ENCODE peak calls at places on chromosome 17, in five cellular contexts. J is tibial artery, S is fibroblast of the aortic adventitia, P is sigmoid colon, K is stomach. V is an unnamed sample.
A peak's percentile ranks its signal among the peaks of the same experiment; 100 is the strongest.

GRCh38 chr17:4157618-4158333 is 14.8 kb downstream of the CYB5D2 start:
- DNase-seq in J (no peak), S (no peak), P (no peak), K (no peak), V (no peak)

GRCh38 chr17:8375738-8376259 is 705 bp downstream of the KRABD2 start:
- DNase-seq in J (no peak), S (peak; percentile 21), P (no peak), K (no peak), V (no peak)

GRCh38 chr17:2828396-2829038 is 32.3 kb downstream of the RAP1GAP2 start:
- DNase-seq in J (peak; percentile 25), S (peak; percentile 36), P (peak; percentile 76), K (peak; percentile 81), V (peak; percentile 78)

GRCh38 chr17:67349420-67349819 is 17.0 kb downstream of the PSMD12 start:
- DNase-seq in J (no peak), S (no peak), P (no peak), K (no peak), V (no peak)

GRCh38 chr17:17518019-17518418 is 21.8 kb upstream of the RASD1 start:
- DNase-seq in J (no peak), S (no peak), P (no peak), K (no peak), V (no peak)

GRCh38 chr17:78828470-78829185 is 12.0 kb downstream of the USP36 start:
- DNase-seq in J (no peak), S (peak; percentile 32), P (peak; percentile 20), K (no peak), V (no peak)

GRCh38 chr17:78933959-78934568 is 8.9 kb upstream of the TIMP2 start:
- DNase-seq in J (peak; percentile 98), S (peak; percentile 99), P (peak; percentile 100), K (peak; percentile 96), V (peak; percentile 98)

GRCh38 chr17:2138768-2139167 is 83.9 kb downstream of the HIC1 start:
- DNase-seq in J (peak; percentile 30), S (peak; percentile 62), P (no peak), K (no peak), V (peak; percentile 20)

GRCh38 chr17:68061512-68062313 is 26.2 kb downstream of the KPNA2 start:
- DNase-seq in J (no peak), S (peak; percentile 36), P (no peak), K (no peak), V (no peak)

GRCh38 chr17:4833941-4834501 is 881 bp downstream of the MINK1 start:
- DNase-seq in J (peak; percentile 32), S (peak; percentile 44), P (peak; percentile 68), K (no peak), V (peak; percentile 42)

GRCh38 chr17:47712330-47713023 is 18.5 kb downstream of the TBKBP1 start:
- DNase-seq in J (no peak), S (no peak), P (peak; percentile 57), K (no peak), V (no peak)

GRCh38 chr17:73474370-73474988 is 162.7 kb upstream of the CDC42EP4 start:
- DNase-seq in J (peak; percentile 31), S (peak; percentile 63), P (peak; percentile 73), K (peak; percentile 79), V (peak; percentile 70)

GRCh38 chr17:18227635-18228034 is 2.2 kb downstream of the LLGL1 start:
- DNase-seq in J (no peak), S (no peak), P (no peak), K (no peak), V (no peak)

GRCh38 chr17:38464723-38465419 is 36.6 kb downstream of the ARHGAP23 start:
- DNase-seq in J (peak; percentile 90), S (peak; percentile 96), P (peak; percentile 97), K (peak; percentile 70), V (peak; percentile 42)

GRCh38 chr17:54544239-54544638 is 356.4 kb upstream of the TOM1L1 start:
- DNase-seq in J (no peak), S (no peak), P (no peak), K (no peak), V (no peak)

GRCh38 chr17:48624544-48625501 is 1.3 kb downstream of the HOXB9 start:
- DNase-seq in J (no peak), S (no peak), P (no peak), K (no peak), V (no peak)

GRCh38 chr17:37848690-37849616 is 75.3 kb upstream of the TBC1D3K start:
- DNase-seq in J (no peak), S (no peak), P (no peak), K (no peak), V (no peak)

GRCh38 chr17:7219434-7219811 is 213 bp downstream of the DLG4 start:
- DNase-seq in J (no peak), S (no peak), P (no peak), K (no peak), V (no peak)

GRCh38 chr17:82019905-82020873 is 2.5 kb downstream of the CENPX start:
- DNase-seq in J (no peak), S (peak; percentile 30), P (no peak), K (peak; percentile 63), V (peak; percentile 56)

GRCh38 chr17:29977836-29978235 is 36.4 kb downstream of the EFCAB5 start:
- DNase-seq in J (no peak), S (peak; percentile 63), P (no peak), K (no peak), V (no peak)

GRCh38 chr17:2054262-2054739 is 602 bp upstream of the HIC1 start:
- DNase-seq in J (peak; percentile 60), S (peak; percentile 55), P (peak; percentile 81), K (no peak), V (no peak)

GRCh38 chr17:57519199-57519598 is 225.9 kb downstream of the CCDC182 start:
- DNase-seq in J (no peak), S (peak; percentile 63), P (no peak), K (no peak), V (no peak)

GRCh38 chr17:78839173-78839761 is 1.3 kb downstream of the USP36 start:
- DNase-seq in J (no peak), S (no peak), P (no peak), K (no peak), V (no peak)

GRCh38 chr17:13626703-13627102 is 25.0 kb upstream of the HS3ST3A1 start:
- DNase-seq in J (no peak), S (peak; percentile 58), P (no peak), K (no peak), V (no peak)

GRCh38 chr17:79279320-79279719 is 204.7 kb downstream of the ENGASE start:
- DNase-seq in J (no peak), S (no peak), P (no peak), K (no peak), V (no peak)

GRCh38 chr17:2634361-2634960 is 41.0 kb downstream of the PAFAH1B1 start:
- DNase-seq in J (no peak), S (no peak), P (no peak), K (peak; percentile 38), V (no peak)

GRCh38 chr17:65103896-65104295 is 33.3 kb upstream of the RGS9 start:
- DNase-seq in J (no peak), S (no peak), P (peak; percentile 56), K (no peak), V (no peak)

GRCh38 chr17:69473801-69474170 is 59.3 kb downstream of the MAP2K6 start:
- DNase-seq in J (no peak), S (peak; percentile 11), P (no peak), K (no peak), V (no peak)

GRCh38 chr17:57372156-57372555 is 115.8 kb downstream of the MSI2 start:
- DNase-seq in J (no peak), S (peak; percentile 10), P (no peak), K (no peak), V (no peak)

GRCh38 chr17:56594528-56595418 is 1.3 kb downstream of the NOG start:
- DNase-seq in J (no peak), S (no peak), P (no peak), K (no peak), V (no peak)

DNA sequence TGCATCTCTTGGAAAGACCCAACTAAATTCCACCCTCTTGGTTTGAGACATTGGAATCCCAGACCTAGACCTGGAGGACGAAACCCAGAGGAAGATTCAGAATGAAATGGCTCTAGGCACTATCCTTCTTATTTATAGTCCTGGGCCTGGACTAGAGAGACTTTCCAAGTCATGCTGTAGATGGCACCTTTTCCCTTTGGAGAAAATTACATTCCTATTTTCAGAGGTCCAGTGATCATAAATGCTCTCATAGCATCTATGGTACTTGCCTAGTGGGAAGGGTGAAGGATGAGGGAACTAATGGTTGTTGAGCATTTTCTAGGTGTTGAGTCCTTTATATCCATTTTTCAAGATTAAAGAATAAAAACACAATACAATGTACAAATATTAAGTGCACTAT is 37.1 kb downstream of the SPACA3 start:
- DNase-seq in J (no peak), S (no peak), P (no peak), K (no peak), V (no peak)
- TF ChIP-seq CTCF in J (no peak), S (no peak), P (no peak), K (no peak), V (no peak)

GRCh38 chr17:41912925-41913324 is 5.8 kb downstream of the ACLY start:
- DNase-seq in J (no peak), S (no peak), P (no peak), K (no peak), V (no peak)
- TF ChIP-seq CTCF in J (no peak), S (peak; percentile 31), P (no peak), K (no peak), V (no peak)

DNA sequence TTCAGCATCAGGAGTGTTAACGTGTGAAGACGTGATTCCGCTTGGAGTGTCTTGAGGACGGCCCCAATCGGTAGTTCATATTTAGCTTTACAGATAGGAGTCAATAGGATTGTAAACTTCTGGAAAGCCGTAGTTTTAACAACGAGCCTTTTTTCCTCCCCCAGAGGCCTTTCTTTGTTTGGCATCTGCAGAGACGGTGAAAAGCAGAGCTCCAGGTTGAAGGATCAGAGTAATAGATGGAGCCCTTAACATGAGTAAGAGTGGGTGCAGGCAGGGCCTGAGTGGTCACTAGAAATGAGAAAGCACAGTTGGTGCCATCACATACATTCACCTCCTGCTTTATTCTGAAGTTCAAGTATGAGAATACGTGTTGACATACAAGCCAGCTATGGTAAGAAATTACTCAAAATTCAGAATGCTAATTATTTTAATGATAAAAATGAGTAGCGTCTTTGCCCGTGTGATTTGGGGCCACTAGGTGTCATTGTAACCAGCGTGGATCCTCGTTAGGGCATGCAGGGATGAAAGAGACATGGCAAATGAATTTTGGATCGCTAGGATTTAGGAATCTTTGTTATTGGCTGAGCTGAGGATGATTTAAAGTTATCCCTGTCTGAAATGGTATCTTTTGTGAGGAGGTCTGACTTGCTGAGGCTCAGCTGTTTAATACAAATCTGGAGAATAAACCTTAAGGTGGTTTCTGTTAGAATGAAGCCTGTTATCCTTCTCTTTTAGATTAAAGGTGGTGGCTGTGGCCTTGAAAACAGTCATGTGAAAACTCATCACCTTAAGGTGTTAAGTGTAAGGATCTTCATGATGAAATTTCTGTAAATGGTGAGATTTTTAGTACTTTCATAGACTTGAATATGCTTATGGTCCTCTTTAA is 18.6 kb downstream of the PRCD start:
- DNase-seq in J (no peak), S (peak; percentile 53), P (no peak), K (no peak), V (no peak)
- TF ChIP-seq CTCF in J (no peak), S (peak; percentile 59), P (no peak), K (peak; percentile 41), V (peak; percentile 25)

GRCh38 chr17:689556-690247 is 24.9 kb downstream of the VPS53 start:
- DNase-seq in J (no peak), S (no peak), P (no peak), K (no peak), V (no peak)

GRCh38 chr17:685006-685405 is 29.6 kb downstream of the VPS53 start:
- DNase-seq in J (no peak), S (no peak), P (no peak), K (no peak), V (no peak)

GRCh38 chr17:690346-690745 is 24.3 kb downstream of the VPS53 start:
- DNase-seq in J (no peak), S (no peak), P (no peak), K (no peak), V (no peak)

GRCh38 chr17:691423-691822 is 23.2 kb downstream of the VPS53 start:
- DNase-seq in J (no peak), S (peak; percentile 67), P (no peak), K (no peak), V (no peak)

GRCh38 chr17:688100-688989 is 26.3 kb downstream of the VPS53 start:
- DNase-seq in J (no peak), S (peak; percentile 58), P (no peak), K (no peak), V (no peak)
- TF ChIP-seq CTCF in J (no peak), S (peak; percentile 46), P (peak; percentile 20), K (no peak), V (no peak)

V was measured in body of pancreas.